ENCODE peak calls at places on chromosomes 12 and 14, in six cellular contexts. B is skeletal muscle cell, S is SHP77, H is ELR, A is T-helper 1 cell, Z is A549. E is an unnamed sample.

GRCh38 chr12:123150273-123150803 is 552 bp downstream of the PITPNM2 start:
- DNase-seq in B (no peak), Z (peak), H (peak), A (no peak), S (no peak), E (no peak)

GRCh38 chr12:108635201-108635996 is 1.7 kb upstream of the SELPLG start:
- DNase-seq in Z (no peak), S (peak), A (no peak), B (no peak), H (no peak), E (no peak)

GRCh38 chr12:40745386-40745785 is 53.1 kb downstream of the CNTN1 start:
- DNase-seq in Z (peak), B (no peak), A (no peak), H (no peak), S (no peak), E (no peak)

GRCh38 chr12:24496755-24497154 is 452.1 kb downstream of the BCAT1 start:
- DNase-seq in H (peak), B (peak), Z (no peak), S (no peak), A (no peak), E (no peak)

GRCh38 chr12:2451025-2451424 is 343.7 kb upstream of the FKBP4 start:
- DNase-seq in H (no peak), A (no peak), S (no peak), B (peak), Z (no peak), E (no peak)

GRCh38 chr12:22334696-22335290 is at the start of gene ST8SIA1:
- DNase-seq in Z (no peak), B (no peak), H (peak), S (no peak), A (peak), E (no peak)

GRCh38 chr14:22865424-22866215 is 5.9 kb upstream of the LRP10 start:
- DNase-seq in B (no peak), A (no peak), H (no peak), Z (no peak), S (no peak), E (no peak)

GRCh38 chr12:53234236-53234635 is 2.2 kb upstream of the RARG start:
- DNase-seq in H (no peak), S (no peak), B (no peak), Z (no peak), A (no peak), E (no peak)

GRCh38 chr14:92501891-92502351 is 11.7 kb upstream of the RIN3 start:
- DNase-seq in S (no peak), A (no peak), Z (no peak), B (no peak), H (peak), E (no peak)

GRCh38 chr14:34051966-34052657 is 101.2 kb upstream of the EGLN3 start:
- DNase-seq in Z (peak), A (no peak), S (no peak), B (peak), H (peak), E (no peak)

GRCh38 chr12:86787419-86787818 is 531.2 kb upstream of the MGAT4C start:
- DNase-seq in S (no peak), A (no peak), B (no peak), Z (no peak), H (peak), E (no peak)

GRCh38 chr12:31317471-31318397 is 8.2 kb downstream of the SINHCAF start:
- DNase-seq in S (no peak), A (no peak), H (peak), B (no peak), Z (no peak), E (no peak)

GRCh38 chr12:54028324-54029201 is at the start of gene HOXC6:
- DNase-seq in Z (peak), B (peak), H (no peak), A (no peak), S (peak), E (no peak)

E was measured in hypothalamus.